ENCODE peak calls at places on chromosome 9, in six cellular contexts. One of them, this sample, is unnamed.

GRCh38 chr9:133277467-133277866 is 2.5 kb upstream of the ABO start:
- DNase-seq in PC-3: no peak
- DNase-seq in GM23338: no peak
- DNase-seq in right cardiac atrium: no peak
- DNase-seq in uterus: no peak
- DNase-seq in AG10803: no peak
- DNase-seq in this sample: no peak

GRCh38 chr9:38662763-38663593 is 42.6 kb upstream of the ANKRD18A start:
- DNase-seq in PC-3: peak
- DNase-seq in GM23338: peak
- DNase-seq in right cardiac atrium: no peak
- DNase-seq in uterus: no peak
- DNase-seq in AG10803: no peak
- DNase-seq in this sample: peak

GRCh38 chr9:135033487-135033886 is 54.0 kb upstream of the OLFM1 start:
- DNase-seq in PC-3: no peak
- DNase-seq in GM23338: no peak
- DNase-seq in right cardiac atrium: no peak
- DNase-seq in uterus: no peak
- DNase-seq in AG10803: no peak
- DNase-seq in this sample: no peak

GRCh38 chr9:133493428-133493827 is 14.5 kb upstream of the SLC2A6 start:
- DNase-seq in PC-3: no peak
- DNase-seq in GM23338: no peak
- DNase-seq in right cardiac atrium: peak
- DNase-seq in uterus: no peak
- DNase-seq in AG10803: no peak
- DNase-seq in this sample: no peak

GRCh38 chr9:137226338-137227056 is 805 bp upstream of the RNF224 start:
- DNase-seq in PC-3: peak
- DNase-seq in GM23338: no peak
- DNase-seq in right cardiac atrium: no peak
- DNase-seq in uterus: no peak
- DNase-seq in AG10803: no peak
- DNase-seq in this sample: no peak

GRCh38 chr9:120480707-120481106 is 99.3 kb downstream of the CDK5RAP2 start:
- DNase-seq in PC-3: no peak
- DNase-seq in GM23338: no peak
- DNase-seq in right cardiac atrium: no peak
- DNase-seq in uterus: no peak
- DNase-seq in AG10803: peak
- DNase-seq in this sample: peak

GRCh38 chr9:91392435-91392834 is 30.7 kb upstream of the AUH start:
- DNase-seq in PC-3: no peak
- DNase-seq in GM23338: no peak
- DNase-seq in right cardiac atrium: no peak
- DNase-seq in uterus: no peak
- DNase-seq in AG10803: no peak
- DNase-seq in this sample: no peak

GRCh38 chr9:134225816-134226215 is 61.5 kb upstream of the RNU6ATAC start:
- DNase-seq in PC-3: no peak
- DNase-seq in GM23338: no peak
- DNase-seq in right cardiac atrium: peak
- DNase-seq in uterus: no peak
- DNase-seq in AG10803: no peak
- DNase-seq in this sample: no peak

GRCh38 chr9:22105005-22105722 is 96.1 kb upstream of the CDKN2B start:
- DNase-seq in PC-3: no peak
- DNase-seq in GM23338: no peak
- DNase-seq in right cardiac atrium: no peak
- DNase-seq in uterus: no peak
- DNase-seq in AG10803: no peak
- DNase-seq in this sample: no peak

GRCh38 chr9:109101810-109102209 is 17.9 kb downstream of the TMEM245 start:
- DNase-seq in PC-3: peak
- DNase-seq in GM23338: no peak
- DNase-seq in right cardiac atrium: no peak
- DNase-seq in uterus: no peak
- DNase-seq in AG10803: peak
- DNase-seq in this sample: peak

GRCh38 chr9:36030871-36031270 is 5.8 kb upstream of the RECK start:
- DNase-seq in PC-3: no peak
- DNase-seq in GM23338: no peak
- DNase-seq in right cardiac atrium: no peak
- DNase-seq in uterus: no peak
- DNase-seq in AG10803: no peak
- DNase-seq in this sample: peak

GRCh38 chr9:134600431-134600830 is 41.2 kb upstream of the COL5A1 start:
- DNase-seq in PC-3: no peak
- DNase-seq in GM23338: no peak
- DNase-seq in right cardiac atrium: no peak
- DNase-seq in uterus: no peak
- DNase-seq in AG10803: no peak
- DNase-seq in this sample: no peak

GRCh38 chr9:115668506-115668905 is 485.1 kb upstream of the PAPPA start:
- DNase-seq in PC-3: peak
- DNase-seq in GM23338: no peak
- DNase-seq in right cardiac atrium: no peak
- DNase-seq in uterus: no peak
- DNase-seq in AG10803: peak
- DNase-seq in this sample: peak

GRCh38 chr9:75087279-75087823 is 604 bp downstream of the NMRK1 start:
- DNase-seq in PC-3: peak
- DNase-seq in GM23338: peak
- DNase-seq in right cardiac atrium: peak
- DNase-seq in uterus: no peak
- DNase-seq in AG10803: peak
- DNase-seq in this sample: peak

GRCh38 chr9:21995652-21996275 is 1.2 kb downstream of the CDKN2B-AS1 start:
- DNase-seq in PC-3: peak
- DNase-seq in GM23338: peak
- DNase-seq in right cardiac atrium: peak
- DNase-seq in uterus: peak
- DNase-seq in AG10803: peak
- DNase-seq in this sample: peak

GRCh38 chr9:117917873-117918272 is 213.7 kb downstream of the TLR4 start:
- DNase-seq in PC-3: no peak
- DNase-seq in GM23338: no peak
- DNase-seq in right cardiac atrium: no peak
- DNase-seq in uterus: no peak
- DNase-seq in AG10803: no peak
- DNase-seq in this sample: no peak

GRCh38 chr9:132031869-132032583 is 47.6 kb downstream of the MED27 start:
- DNase-seq in PC-3: no peak
- DNase-seq in GM23338: no peak
- DNase-seq in right cardiac atrium: no peak
- DNase-seq in uterus: no peak
- DNase-seq in AG10803: no peak
- DNase-seq in this sample: no peak

GRCh38 chr9:116499986-116500871 is 186.9 kb upstream of the TRIM32 start:
- DNase-seq in PC-3: peak
- DNase-seq in GM23338: no peak
- DNase-seq in right cardiac atrium: peak
- DNase-seq in uterus: no peak
- DNase-seq in AG10803: peak
- DNase-seq in this sample: peak

GRCh38 chr9:36163049-36163839 is 5.9 kb upstream of the CCIN start:
- DNase-seq in PC-3: no peak
- DNase-seq in GM23338: peak
- DNase-seq in right cardiac atrium: peak
- DNase-seq in uterus: peak
- DNase-seq in AG10803: peak
- DNase-seq in this sample: peak

GRCh38 chr9:118058227-118058626 is 354.0 kb downstream of the TLR4 start:
- DNase-seq in PC-3: no peak
- DNase-seq in GM23338: no peak
- DNase-seq in right cardiac atrium: no peak
- DNase-seq in uterus: no peak
- DNase-seq in AG10803: no peak
- DNase-seq in this sample: no peak

GRCh38 chr9:84997472-84997871 is 327.9 kb downstream of the NTRK2 start:
- DNase-seq in PC-3: no peak
- DNase-seq in GM23338: peak
- DNase-seq in right cardiac atrium: no peak
- DNase-seq in uterus: no peak
- DNase-seq in AG10803: no peak
- DNase-seq in this sample: no peak

GRCh38 chr9:38720083-38720755 is at the start of gene FAM240B:
- DNase-seq in PC-3: no peak
- DNase-seq in GM23338: no peak
- DNase-seq in right cardiac atrium: no peak
- DNase-seq in uterus: no peak
- DNase-seq in AG10803: no peak
- DNase-seq in this sample: peak

GRCh38 chr9:99818439-99818992 is 3.2 kb upstream of the NR4A3 start:
- DNase-seq in PC-3: no peak
- DNase-seq in GM23338: peak
- DNase-seq in right cardiac atrium: no peak
- DNase-seq in uterus: no peak
- DNase-seq in AG10803: no peak
- DNase-seq in this sample: no peak

GRCh38 chr9:133252301-133252776 is 22.7 kb downstream of the ABO start:
- DNase-seq in PC-3: peak
- DNase-seq in GM23338: no peak
- DNase-seq in right cardiac atrium: peak
- DNase-seq in uterus: peak
- DNase-seq in AG10803: no peak
- DNase-seq in this sample: no peak

GRCh38 chr9:137294684-137295312 is 7.3 kb downstream of the NRARP start:
- DNase-seq in PC-3: peak
- DNase-seq in GM23338: peak
- DNase-seq in right cardiac atrium: peak
- DNase-seq in uterus: no peak
- DNase-seq in AG10803: no peak
- DNase-seq in this sample: peak

GRCh38 chr9:105251733-105252404 is 7.4 kb downstream of the SLC44A1 start:
- DNase-seq in PC-3: no peak
- DNase-seq in GM23338: no peak
- DNase-seq in right cardiac atrium: no peak
- DNase-seq in uterus: no peak
- DNase-seq in AG10803: no peak
- DNase-seq in this sample: no peak
- H3K4me3 ChIP-seq in PC-3: no peak
- H3K4me3 ChIP-seq in GM23338: no peak
- H3K4me3 ChIP-seq in right cardiac atrium: no peak
- H3K4me3 ChIP-seq in uterus: no peak
- H3K4me3 ChIP-seq in AG10803: no peak
- H3K4me3 ChIP-seq in this sample: no peak

DNA sequence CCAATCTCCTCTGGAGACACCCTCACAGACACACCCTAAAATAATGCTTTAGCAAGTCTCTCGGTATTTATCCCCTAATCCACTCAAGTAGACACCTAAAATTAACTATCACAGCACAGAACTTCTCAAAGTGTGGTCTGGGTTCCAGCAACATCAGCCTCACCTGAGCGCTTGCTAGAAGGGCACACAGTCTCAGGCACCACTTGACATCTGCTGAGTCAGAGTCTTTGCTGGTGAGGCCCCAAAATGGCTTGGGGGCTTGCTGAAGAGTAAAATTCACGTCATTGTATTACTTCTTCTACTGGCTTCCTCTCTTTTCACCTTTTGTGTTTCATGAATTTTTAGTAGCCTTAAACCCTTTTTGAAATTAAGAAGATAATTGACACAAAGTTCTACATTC is 9.0 kb downstream of the FOXB2 start:
- DNase-seq in PC-3: no peak
- DNase-seq in GM23338: peak
- DNase-seq in right cardiac atrium: no peak
- DNase-seq in uterus: no peak
- DNase-seq in AG10803: no peak
- DNase-seq in this sample: no peak
- H3K4me3 ChIP-seq in PC-3: no peak
- H3K4me3 ChIP-seq in GM23338: no peak
- H3K4me3 ChIP-seq in right cardiac atrium: no peak
- H3K4me3 ChIP-seq in uterus: no peak
- H3K4me3 ChIP-seq in AG10803: no peak
- H3K4me3 ChIP-seq in this sample: no peak

GRCh38 chr9:127388037-127388855 is 8.7 kb upstream of the SLC2A8 start:
- DNase-seq in PC-3: peak
- DNase-seq in GM23338: no peak
- DNase-seq in right cardiac atrium: peak
- DNase-seq in uterus: peak
- DNase-seq in AG10803: peak
- DNase-seq in this sample: peak
- H3K4me3 ChIP-seq in PC-3: peak
- H3K4me3 ChIP-seq in GM23338: no peak
- H3K4me3 ChIP-seq in right cardiac atrium: no peak
- H3K4me3 ChIP-seq in uterus: no peak
- H3K4me3 ChIP-seq in AG10803: no peak
- H3K4me3 ChIP-seq in this sample: no peak

DNA sequence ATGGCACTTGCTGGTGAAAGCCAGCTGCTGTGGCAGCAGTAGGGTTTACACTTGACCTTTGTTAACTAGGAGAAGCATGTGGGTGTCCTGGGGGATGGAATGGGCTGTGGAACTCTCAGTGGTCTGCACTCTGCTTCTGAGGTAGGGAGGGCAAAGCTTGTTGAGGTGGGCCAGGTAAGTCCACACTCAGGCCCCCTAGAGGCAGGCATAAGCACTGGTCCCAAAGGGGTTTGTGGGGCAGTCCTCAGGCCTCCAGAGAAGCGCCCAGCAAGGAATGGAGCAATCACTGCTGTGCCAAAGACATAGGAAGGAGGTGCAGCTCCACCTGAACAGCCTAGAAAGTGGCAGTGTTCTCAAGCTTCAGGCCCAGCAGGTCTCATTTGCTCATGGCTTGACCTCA is 34.7 kb downstream of the INSL4 start:
- DNase-seq in PC-3: no peak
- DNase-seq in GM23338: peak
- DNase-seq in right cardiac atrium: no peak
- DNase-seq in uterus: no peak
- DNase-seq in AG10803: no peak
- DNase-seq in this sample: no peak
- H3K4me3 ChIP-seq in PC-3: no peak
- H3K4me3 ChIP-seq in GM23338: no peak
- H3K4me3 ChIP-seq in right cardiac atrium: no peak
- H3K4me3 ChIP-seq in uterus: no peak
- H3K4me3 ChIP-seq in AG10803: no peak
- H3K4me3 ChIP-seq in this sample: no peak

GRCh38 chr9:113463418-113464285 is at the start of gene RGS3:
- DNase-seq in PC-3: peak
- DNase-seq in GM23338: peak
- DNase-seq in right cardiac atrium: peak
- DNase-seq in uterus: no peak
- DNase-seq in AG10803: no peak
- DNase-seq in this sample: no peak
- H3K4me3 ChIP-seq in PC-3: peak
- H3K4me3 ChIP-seq in GM23338: peak
- H3K4me3 ChIP-seq in right cardiac atrium: peak
- H3K4me3 ChIP-seq in uterus: no peak
- H3K4me3 ChIP-seq in AG10803: no peak
- H3K4me3 ChIP-seq in this sample: peak